ENCODE peak calls at places on chromosomes 11 and 22, in four cellular contexts. B is kidney, W is Calu3, Y is foreskin melanocyte. N is an unnamed sample.

GRCh38 chr22:48485144-48486135 is 1342.2 kb downstream of the BRD1 start:
- DNase-seq in Y (no peak), B (peak; percentile 46), W (no peak), N (no peak)

GRCh38 chr11:111091341-111091740 is 154.2 kb upstream of the POU2AF2 start:
- DNase-seq in B (no peak), W (no peak), Y (no peak), N (no peak)

GRCh38 chr22:39651783-39652058 is 81.2 kb downstream of the CACNA1I start:
- DNase-seq in W (no peak), B (no peak), Y (no peak), N (no peak)

GRCh38 chr22:22702159-22702873 is 57.9 kb downstream of the GGTLC2 start:
- DNase-seq in Y (no peak), W (peak; percentile 55), B (no peak), N (peak; percentile 22)

GRCh38 chr11:91156041-91156440 is 933.2 kb upstream of the CHORDC1 start:
- DNase-seq in Y (no peak), B (no peak), W (no peak), N (no peak)

GRCh38 chr22:48515571-48516200 is 1312.0 kb downstream of the BRD1 start:
- DNase-seq in W (no peak), B (no peak), Y (no peak), N (no peak)

GRCh38 chr22:35346596-35347220 is 34.2 kb upstream of the HMOX1 start:
- DNase-seq in B (peak; percentile 54), Y (no peak), W (no peak), N (no peak)

GRCh38 chr11:118916842-118917388 is 8.8 kb downstream of the BCL9L start:
- DNase-seq in Y (no peak), B (peak; percentile 87), W (no peak), N (no peak)

GRCh38 chr22:39240841-39241631 is 3.7 kb downstream of the PDGFB start:
- DNase-seq in B (peak; percentile 92), W (peak; percentile 60), Y (no peak), N (no peak)

GRCh38 chr11:128603003-128603715 is 15.8 kb upstream of the ETS1 start:
- DNase-seq in B (no peak), Y (peak; percentile 63), W (no peak), N (peak; percentile 36)

GRCh38 chr22:35392357-35392756 is 7.6 kb upstream of the MCM5 start:
- DNase-seq in B (no peak), Y (no peak), W (no peak), N (no peak)

GRCh38 chr11:73269353-73270088 is 2.6 kb upstream of the P2RY6 start:
- DNase-seq in Y (no peak), W (peak; percentile 22), B (no peak), N (no peak)

GRCh38 chr11:18540207-18541009 is 13.7 kb upstream of the TSG101 start:
- DNase-seq in B (no peak), Y (no peak), W (no peak), N (peak; percentile 44)

GRCh38 chr11:115659061-115659963 is 155.1 kb upstream of the CADM1 start:
- DNase-seq in B (no peak), W (no peak), Y (no peak), N (no peak)

GRCh38 chr11:34214961-34215805 is 109.8 kb downstream of the NAT10 start:
- DNase-seq in Y (peak; percentile 43), W (peak; percentile 40), B (no peak), N (peak; percentile 19)

GRCh38 chr11:113546757-113547507 is 71.7 kb upstream of the DRD2 start:
- DNase-seq in W (no peak), B (no peak), Y (no peak), N (no peak)

GRCh38 chr11:108973402-108974119 is 308.7 kb downstream of the DDX10 start:
- DNase-seq in B (no peak), W (no peak), Y (no peak), N (no peak)

GRCh38 chr22:49614966-49615965 is 212.4 kb downstream of the BRD1 start:
- DNase-seq in B (peak; percentile 65), W (no peak), Y (no peak), N (no peak)

GRCh38 chr11:64763804-64764611 is 4.2 kb upstream of the PYGM start:
- DNase-seq in B (peak; percentile 51), Y (no peak), W (no peak), N (no peak)

GRCh38 chr11:2991477-2992233 is 474 bp downstream of the NAP1L4 start:
- DNase-seq in B (no peak), W (no peak), Y (peak; percentile 17), N (no peak)

GRCh38 chr11:19864141-19865120 is 151.8 kb downstream of the NAV2 start:
- DNase-seq in W (no peak), B (no peak), Y (peak; percentile 58), N (no peak)

GRCh38 chr11:65780770-65781151 is at the start of gene AP5B1:
- DNase-seq in Y (peak; percentile 42), W (peak; percentile 83), B (peak; percentile 88), N (peak; percentile 51)

GRCh38 chr11:71252782-71253730 is 679 bp upstream of the SHANK2 start:
- DNase-seq in W (peak; percentile 77), Y (no peak), B (no peak), N (no peak)

GRCh38 chr22:38413085-38414008 is 41.7 kb downstream of the KCNJ4 start:
- DNase-seq in W (no peak), B (peak; percentile 74), Y (no peak), N (no peak)

GRCh38 chr11:127058524-127058923 is 58.0 kb upstream of the KIRREL3 start:
- DNase-seq in B (no peak), W (no peak), Y (no peak), N (no peak)

GRCh38 chr11:75196426-75196825 is 44.1 kb upstream of the TPBGL start:
- DNase-seq in B (no peak), W (no peak), Y (no peak), N (no peak)